ENCODE peak calls at places on chromosomes 2 and 18, in six cellular contexts. S is activated CD8-positive, alpha-beta T cell treated with anti-CD3 and anti-CD28 coated beads for 36 hours; R is stomach; J is fibroblast of mammary gland; M is pancreas; C is IMR-90. D is an unnamed sample.

GRCh38 chr18:56068701-56069100 is 480.7 kb upstream of the TCF4 start:
- DNase-seq in S (no peak), R (no peak), M (no peak), C (no peak), J (no peak), D (no peak)

GRCh38 chr2:182952741-182953450 is 85.4 kb downstream of the NCKAP1 start:
- DNase-seq in J (peak; percentile 36), R (no peak), M (no peak), C (peak; percentile 82), S (no peak), D (no peak)

GRCh38 chr2:206211657-206212255 is 52.1 kb downstream of the EEF1B2 start:
- DNase-seq in R (no peak), S (no peak), M (no peak), J (peak; percentile 76), C (peak; percentile 22), D (no peak)

GRCh38 chr2:48332286-48332685 is 197.7 kb upstream of the STON1 start:
- DNase-seq in R (no peak), J (peak; percentile 54), S (no peak), C (peak; percentile 23), M (no peak), D (no peak)

GRCh38 chr2:216221806-216222205 is 112.7 kb downstream of the XRCC5 start:
- DNase-seq in J (peak; percentile 65), R (no peak), C (peak; percentile 61), S (peak; percentile 22), M (no peak), D (no peak)

GRCh38 chr2:150410809-150411208 is 76.7 kb downstream of the RND3 start:
- DNase-seq in M (no peak), R (no peak), S (no peak), J (peak; percentile 6), C (peak; percentile 49), D (no peak)

GRCh38 chr2:202038471-202039277 is 5.0 kb downstream of the FZD7 start:
- DNase-seq in M (no peak), J (peak; percentile 38), C (peak; percentile 62), R (no peak), S (no peak), D (no peak)

GRCh38 chr2:169877406-169877805 is 50.2 kb downstream of the UBR3 start:
- DNase-seq in S (peak; percentile 37), J (peak; percentile 31), C (peak; percentile 33), R (no peak), M (no peak), D (no peak)

GRCh38 chr2:117470311-117471095 is 344.0 kb upstream of the DDX18 start:
- DNase-seq in J (peak; percentile 2), M (no peak), S (peak; percentile 52), C (no peak), R (peak; percentile 51), D (peak; percentile 52)

GRCh38 chr2:74006424-74006823 is 21.7 kb downstream of the TET3 start:
- DNase-seq in M (no peak), C (no peak), J (no peak), S (no peak), R (no peak), D (no peak)

GRCh38 chr2:17762457-17762856 is 8.5 kb downstream of the GEN1 start:
- DNase-seq in C (no peak), R (no peak), M (no peak), J (no peak), S (no peak), D (no peak)

GRCh38 chr2:16861154-16861929 is 195.7 kb upstream of the CYRIA start:
- DNase-seq in C (no peak), S (no peak), R (no peak), J (peak; percentile 2), M (no peak), D (no peak)

GRCh38 chr2:217798191-217798590 is 204.6 kb downstream of the TNS1 start:
- DNase-seq in R (no peak), M (no peak), S (no peak), C (no peak), J (no peak), D (no peak)

GRCh38 chr18:33421225-33421624 is 19.3 kb downstream of the CCDC178 start:
- DNase-seq in M (no peak), R (no peak), J (no peak), S (no peak), C (no peak), D (no peak)

GRCh38 chr2:9235388-9236344 is 29.1 kb downstream of the ASAP2 start:
- DNase-seq in R (no peak), S (no peak), M (no peak), C (peak; percentile 74), J (peak; percentile 71), D (no peak)

GRCh38 chr18:74682998-74683311 is 85.3 kb downstream of the ZNF407 start:
- DNase-seq in S (no peak), C (peak; percentile 44), R (no peak), M (no peak), J (peak; percentile 81), D (no peak)

GRCh38 chr2:24832526-24832925 is 39.3 kb downstream of the CENPO start:
- DNase-seq in S (no peak), R (no peak), M (no peak), J (no peak), C (no peak), D (no peak)

GRCh38 chr2:180061085-180061484 is 54.0 kb upstream of the CWC22 start:
- DNase-seq in J (no peak), S (no peak), R (no peak), C (no peak), M (peak; percentile 20), D (no peak)

GRCh38 chr2:57842531-57842930 is 204.1 kb upstream of the VRK2 start:
- DNase-seq in R (no peak), S (no peak), M (no peak), C (peak; percentile 17), J (peak; percentile 90), D (no peak)

GRCh38 chr2:190469770-190470169 is 61.6 kb downstream of the MFSD6 start:
- DNase-seq in C (peak; percentile 55), R (no peak), J (peak; percentile 63), S (no peak), M (no peak), D (no peak)

GRCh38 chr2:206614825-206615224 is 27.5 kb upstream of the FAM237A start:
- DNase-seq in S (no peak), R (no peak), J (peak; percentile 2), M (no peak), C (peak; percentile 32), D (no peak)

GRCh38 chr2:173218331-173219056 is 136.2 kb upstream of the CDCA7 start:
- DNase-seq in S (no peak), R (no peak), C (peak; percentile 24), J (peak; percentile 25), M (no peak), D (peak; percentile 19)

GRCh38 chr2:127607399-127607908 is 38.5 kb upstream of the GPR17 start:
- DNase-seq in R (peak; percentile 7), C (no peak), S (no peak), M (peak; percentile 22), J (no peak), D (no peak)

GRCh38 chr2:51597086-51597485 is 565.2 kb upstream of the NRXN1 start:
- DNase-seq in C (no peak), J (no peak), R (no peak), S (no peak), M (no peak), D (no peak)

GRCh38 chr18:74623047-74623816 is 25.6 kb downstream of the ZNF407 start:
- DNase-seq in J (peak; percentile 23), C (peak; percentile 24), M (no peak), R (no peak), S (peak; percentile 47), D (no peak)

GRCh38 chr2:239113164-239113563 is 265.3 kb downstream of the TWIST2 start:
- DNase-seq in S (no peak), J (no peak), R (peak; percentile 67), M (peak; percentile 60), C (peak; percentile 31), D (no peak)

GRCh38 chr2:237860273-237860935 is 981 bp downstream of the RAMP1 start:
- DNase-seq in M (no peak), S (no peak), R (no peak), C (no peak), J (no peak), D (no peak)

GRCh38 chr2:148796735-148797512 is 78.1 kb upstream of the KIF5C start:
- DNase-seq in C (no peak), M (no peak), J (no peak), R (no peak), S (no peak), D (no peak)

GRCh38 chr2:68926782-68927181 is 25.9 kb downstream of the GKN2 start:
- DNase-seq in S (no peak), J (no peak), C (no peak), R (no peak), M (no peak), D (no peak)

GRCh38 chr2:84483320-84483719 is 24.2 kb upstream of the SUCLG1 start:
- DNase-seq in M (no peak), R (no peak), C (no peak), J (no peak), S (no peak), D (no peak)
- TF ChIP-seq CTCF in M (no peak), R (no peak), C (no peak), J (no peak), S (no peak), D (no peak)

DNA sequence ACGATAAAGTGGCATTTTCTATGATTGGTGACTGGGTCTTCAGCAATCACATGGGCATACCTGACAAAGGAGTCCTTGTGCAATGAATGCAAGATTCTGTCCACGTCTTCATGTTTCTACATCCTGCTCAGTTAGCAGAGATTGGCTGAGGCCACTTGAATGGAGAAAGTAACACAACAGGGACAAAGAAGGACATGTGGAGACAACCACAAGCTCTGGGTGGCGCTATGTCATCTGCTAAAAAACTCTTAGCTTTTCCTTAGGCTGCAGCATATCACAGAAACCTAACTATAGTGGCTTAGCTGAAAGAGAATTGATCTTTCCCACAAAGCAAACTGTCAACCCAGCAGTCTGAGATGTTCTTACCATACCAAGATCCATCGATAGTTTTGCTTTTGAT is 1109.7 kb downstream of the SOCS6 start:
- DNase-seq in S (peak; percentile 15), C (no peak), J (no peak), M (no peak), R (no peak), D (peak; percentile 9)
- TF ChIP-seq CTCF in S (no peak), C (no peak), J (no peak), M (no peak), R (no peak), D (peak; percentile 45)

DNA sequence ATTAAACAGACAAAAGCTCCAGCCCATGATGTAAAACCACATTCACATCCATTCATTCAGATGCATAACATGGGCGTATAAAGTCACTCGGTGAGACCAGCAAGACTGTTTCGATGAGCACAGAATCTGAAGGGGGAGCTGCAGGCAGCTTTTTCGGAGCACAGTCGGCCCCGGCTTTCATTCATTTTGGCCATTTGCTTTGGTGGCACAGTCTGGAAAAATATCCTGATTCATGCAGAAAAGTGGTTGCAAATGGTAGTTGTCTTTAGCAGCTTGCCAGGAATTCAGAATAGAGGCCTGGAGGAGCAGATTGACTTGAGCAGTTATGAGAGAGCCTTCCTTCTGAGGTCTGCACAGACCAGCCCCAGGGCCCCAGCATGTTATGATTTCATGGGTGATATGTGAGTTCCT is 11.2 kb downstream of the ARID5A start:
- DNase-seq in M (no peak), C (peak; percentile 58), R (no peak), J (no peak), S (no peak), D (no peak)
- TF ChIP-seq CTCF in M (no peak), C (no peak), R (no peak), J (no peak), S (no peak), D (no peak)

DNA sequence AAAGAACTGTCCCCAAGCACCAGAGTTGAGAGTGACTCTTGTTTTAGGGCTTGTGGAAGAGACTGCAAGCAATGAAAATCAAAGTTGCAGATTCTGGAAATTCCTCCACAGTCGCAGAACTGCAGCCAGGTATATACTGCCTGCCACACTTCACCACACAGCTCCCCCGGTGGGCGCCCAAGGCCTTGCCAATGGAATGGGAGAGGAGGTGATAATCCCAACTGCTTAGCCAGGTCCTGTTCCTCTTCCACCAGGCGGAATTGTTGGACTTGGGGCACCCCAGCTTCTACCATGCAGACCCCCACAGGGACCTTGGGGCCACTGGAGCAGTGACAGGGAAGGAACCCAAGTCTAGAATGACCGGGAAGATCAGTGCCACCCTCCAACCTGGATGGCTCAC is 4.8 kb upstream of the PDIA6 start:
- DNase-seq in S (peak; percentile 36), R (no peak), J (no peak), M (no peak), C (no peak), D (no peak)
- TF ChIP-seq CTCF in S (peak; percentile 37), R (no peak), J (peak; percentile 32), M (no peak), C (peak; percentile 38), D (peak; percentile 55)